ENCODE peak calls at places on chromosomes 3 and 15, in six cellular contexts. C is AG09319; B is activated CD8-positive, alpha-beta T cell treated with anti-CD3 and anti-CD28 coated beads, Interleukin-2, amount 10 ng/mL, durations not matched to agents 7 days and 5 days; Y is stimulated activated CD4-positive, alpha-beta T cell treated with anti-CD3 and anti-CD28 coated beads, Interleukin-4, amount 100 ng/mL, for 1 hour; E is activated CD4-positive, alpha-beta T cell treated with anti-CD3 and anti-CD28 coated beads, Interleukin-2, amount 10 ng/mL, durations not matched to agents 7 days and 5 days; J is ELF-1. Z is an unnamed sample.

GRCh38 chr3:65483475-65483874 is 555.2 kb downstream of the MAGI1 start:
- DNase-seq in Y (no peak), E (no peak), B (no peak), J (peak; percentile 48), C (no peak), Z (no peak)

GRCh38 chr15:83206971-83207621 is 527 bp downstream of the HDGFL3 start:
- DNase-seq in E (peak; percentile 13), J (peak; percentile 46), B (no peak), C (no peak), Y (peak; percentile 7), Z (no peak)

GRCh38 chr3:33130144-33130543 is 16.3 kb downstream of the CRTAP start:
- DNase-seq in C (no peak), B (peak; percentile 10), Y (no peak), J (no peak), E (no peak), Z (no peak)

GRCh38 chr15:87756072-87756471 is 500.5 kb downstream of the NTRK3 start:
- DNase-seq in C (no peak), Y (no peak), J (no peak), B (no peak), E (no peak), Z (no peak)

GRCh38 chr3:196813903-196814302 is 53.8 kb upstream of the SENP5 start:
- DNase-seq in J (no peak), E (no peak), C (no peak), B (no peak), Y (no peak), Z (no peak)

GRCh38 chr15:45457215-45457614 is 65.3 kb downstream of the SLC30A4 start:
- DNase-seq in Y (no peak), C (no peak), E (peak; percentile 34), J (no peak), B (peak; percentile 36), Z (no peak)

GRCh38 chr3:14212032-14212431 is 33.4 kb downstream of the LSM3 start:
- DNase-seq in Y (no peak), B (no peak), E (no peak), C (no peak), J (no peak), Z (no peak)

GRCh38 chr3:45574067-45574494 is 20.5 kb upstream of the LIMD1 start:
- DNase-seq in Y (no peak), C (no peak), B (no peak), E (no peak), J (no peak), Z (no peak)

GRCh38 chr15:95559875-95560394 is 770.6 kb upstream of the NR2F2 start:
- DNase-seq in Y (no peak), B (no peak), C (peak; percentile 61), J (peak; percentile 28), E (no peak), Z (peak; percentile 69)

GRCh38 chr3:64266065-64266874 is 41.0 kb upstream of the PRICKLE2 start:
- DNase-seq in E (no peak), C (peak; percentile 64), Y (no peak), B (no peak), J (no peak), Z (peak; percentile 72)

GRCh38 chr15:45650889-45651525 is 16.2 kb downstream of the SQOR start:
- DNase-seq in B (no peak), J (no peak), Y (no peak), E (no peak), C (no peak), Z (no peak)

GRCh38 chr3:184565421-184566211 is 4.0 kb downstream of the EPHB3 start:
- DNase-seq in E (no peak), J (peak; percentile 92), Y (no peak), B (no peak), C (peak; percentile 69), Z (peak; percentile 76)

GRCh38 chr3:42247576-42248027 is 18.4 kb downstream of the CCK start:
- DNase-seq in E (peak; percentile 72), B (peak; percentile 72), J (peak; percentile 71), Y (peak; percentile 48), C (peak; percentile 15), Z (no peak)

GRCh38 chr3:125351814-125352456 is 23.2 kb downstream of the ZNF148 start:
- DNase-seq in J (no peak), E (no peak), B (no peak), Y (no peak), C (no peak), Z (no peak)

GRCh38 chr15:63524316-63525015 is 20.1 kb downstream of the USP3 start:
- DNase-seq in Y (no peak), C (no peak), J (no peak), E (no peak), B (no peak), Z (no peak)

GRCh38 chr3:141336672-141337522 is 31.4 kb upstream of the ZBTB38 start:
- DNase-seq in E (no peak), J (no peak), Y (no peak), B (no peak), C (peak; percentile 15), Z (no peak)

GRCh38 chr3:29463306-29463705 is 182.4 kb downstream of the RBMS3 start:
- DNase-seq in E (no peak), Y (no peak), J (no peak), B (no peak), C (no peak), Z (no peak)

GRCh38 chr3:172221550-172221949 is 182.2 kb downstream of the FNDC3B start:
- DNase-seq in E (no peak), Y (no peak), B (no peak), J (no peak), C (peak; percentile 54), Z (peak; percentile 23)

GRCh38 chr3:50564321-50564720 is 3.2 kb downstream of the C3orf18 start:
- DNase-seq in E (no peak), B (no peak), C (no peak), J (no peak), Y (no peak), Z (no peak)

GRCh38 chr3:72290859-72291641 is 506.1 kb upstream of the PROK2 start:
- DNase-seq in J (no peak), E (no peak), Y (no peak), B (no peak), C (no peak), Z (no peak)

GRCh38 chr15:78347586-78348543 is 7.7 kb downstream of the CRABP1 start:
- DNase-seq in E (no peak), Y (no peak), C (no peak), B (no peak), J (peak; percentile 55), Z (no peak)

GRCh38 chr15:82298520-82298919 is 35.9 kb downstream of the SAXO2 start:
- DNase-seq in E (peak; percentile 74), J (peak; percentile 73), B (peak; percentile 82), C (no peak), Y (peak; percentile 49), Z (no peak)

GRCh38 chr3:186261638-186262037 is 100.4 kb downstream of the DGKG start:
- DNase-seq in C (no peak), Y (no peak), E (no peak), J (peak; percentile 41), B (no peak), Z (no peak)